ENCODE peak calls at places on chromosomes 16 and 17, in four cellular contexts. B, T, O and E are unnamed samples.

GRCh38 chr17:28986714-28987367 is 19.0 kb downstream of the SEZ6 start:
- DNase-seq in B (no peak), T (no peak), O (no peak), E (no peak)

GRCh38 chr16:72961115-72961832 is 86.7 kb downstream of the ZFHX3 start:
- DNase-seq in B (no peak), T (peak; percentile 30), O (no peak), E (peak; percentile 73)

GRCh38 chr17:77875051-77875780 is 83.3 kb upstream of the TNRC6C start:
- DNase-seq in B (no peak), T (peak; percentile 44), O (no peak), E (no peak)

GRCh38 chr17:32960815-32961214 is 30.8 kb upstream of the SPACA3 start:
- DNase-seq in B (no peak), T (no peak), O (no peak), E (no peak)

GRCh38 chr16:54630284-54630967 is 300.2 kb upstream of the IRX5 start:
- DNase-seq in B (no peak), T (no peak), O (no peak), E (no peak)

GRCh38 chr17:77613181-77613580 is 345.3 kb upstream of the TNRC6C start:
- DNase-seq in B (no peak), T (no peak), O (no peak), E (peak; percentile 23)

GRCh38 chr17:1592751-1593629 is 30.4 kb upstream of the PITPNA start:
- DNase-seq in B (peak; percentile 41), T (no peak), O (no peak), E (no peak)

GRCh38 chr16:19979638-19980037 is 94.1 kb downstream of the GPR139 start:
- DNase-seq in B (no peak), T (no peak), O (no peak), E (no peak)

GRCh38 chr16:53911506-53911905 is 207.6 kb downstream of the FTO start:
- DNase-seq in B (no peak), T (no peak), O (no peak), E (no peak)

GRCh38 chr17:17729620-17730249 is 48.5 kb downstream of the RAI1 start:
- DNase-seq in B (peak; percentile 30), T (no peak), O (peak; percentile 50), E (peak; percentile 92)

DNA sequence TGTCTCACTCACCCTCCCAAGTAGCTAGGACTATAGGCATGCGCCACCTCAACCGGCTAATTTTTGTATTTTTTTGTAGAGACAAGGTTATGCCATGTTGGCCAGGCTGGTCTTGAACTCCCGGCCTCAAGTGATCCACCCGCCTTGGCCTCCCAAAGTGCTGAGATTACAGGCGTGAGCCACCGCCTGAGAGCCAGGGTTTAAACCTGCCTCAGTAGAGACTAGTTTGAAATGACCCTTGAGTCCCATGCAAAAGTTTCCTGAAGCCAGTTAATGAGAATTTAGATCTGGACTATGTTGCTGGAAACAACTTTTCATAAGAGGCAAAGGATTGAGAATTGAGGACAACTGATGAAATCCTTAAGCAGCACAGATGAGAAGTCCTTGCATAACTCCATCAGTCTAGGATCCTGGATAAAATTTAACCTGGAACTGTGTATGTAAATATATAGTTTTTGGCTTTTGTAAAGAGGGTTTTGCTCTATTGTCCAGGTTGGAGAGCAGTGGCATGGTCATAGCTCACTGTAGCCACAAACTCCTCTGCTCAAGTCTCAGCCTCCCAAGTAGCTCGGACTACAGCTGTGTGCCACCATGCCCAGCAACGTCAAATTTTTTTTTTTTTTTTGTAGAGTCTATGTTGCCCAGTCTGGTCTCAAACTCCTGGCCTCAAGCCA is 43.2 kb downstream of the CYB5B start:
- DNase-seq in B (peak; percentile 52), T (no peak), O (no peak), E (no peak)
- H3K27ac ChIP-seq in B (peak overlapping the region; percentile 82), T (no peak overlapping the region), O (no peak overlapping the region), E (no peak overlapping the region)

DNA sequence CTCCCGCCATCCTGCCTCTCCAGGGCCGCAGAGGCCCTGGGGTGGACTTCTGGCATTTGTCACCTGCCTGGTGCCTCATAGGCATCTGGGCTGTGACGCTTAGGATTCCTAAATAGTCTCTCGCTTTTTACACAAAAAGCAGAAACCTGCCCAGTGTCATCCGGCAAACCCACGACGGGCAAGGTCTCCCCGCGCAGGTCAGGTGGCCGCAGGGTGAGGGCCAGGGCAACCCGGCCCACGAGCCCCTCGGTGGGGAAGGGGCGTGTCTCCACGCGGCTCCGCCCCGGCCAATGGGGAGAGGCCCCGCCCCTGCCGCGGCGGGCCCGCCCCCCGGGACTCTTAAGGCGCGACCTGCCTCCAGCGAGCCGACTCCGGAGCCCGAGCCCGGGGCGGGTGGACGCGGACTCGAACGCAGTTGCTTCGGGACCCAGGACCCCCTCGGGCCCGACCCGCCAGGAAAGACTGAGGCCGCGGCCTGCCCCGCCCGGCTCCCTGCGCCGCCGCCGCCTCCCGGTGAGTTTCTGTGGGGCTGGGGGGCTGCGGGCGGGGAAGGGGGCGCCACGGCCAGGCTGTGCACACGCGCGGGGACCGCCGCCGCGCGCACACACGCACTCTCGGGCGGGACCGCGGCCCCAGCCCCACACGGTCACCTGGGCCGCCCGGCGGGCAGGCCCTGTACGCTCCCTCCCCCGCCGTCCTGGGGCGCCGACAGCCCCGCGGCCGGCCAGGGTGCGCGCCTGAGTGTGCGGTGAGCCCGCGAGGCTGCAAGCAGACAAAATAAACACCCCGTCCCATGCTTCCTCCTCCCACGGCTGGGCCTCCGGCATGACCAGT is at the start of gene VASN:
- DNase-seq in B (peak; percentile 59), T (peak; percentile 75), O (peak; percentile 82), E (peak; percentile 81)
- TF ChIP-seq POLR2A in B (peak; percentile 99), T (peak; percentile 99), O (peak; percentile 94), E (peak; percentile 98)

GRCh38 chr16:35011-35775 is 18.2 kb downstream of the POLR3K start:
- DNase-seq in B (no peak), T (no peak), O (no peak), E (no peak)
- H3K4me1 ChIP-seq in B (peaks cover 13% of the 10 kb centered on the region), T (peaks cover 1% of the 10 kb centered on the region), O (no peaks in the 10 kb centered on the region), E (no peaks in the 10 kb centered on the region)

DNA sequence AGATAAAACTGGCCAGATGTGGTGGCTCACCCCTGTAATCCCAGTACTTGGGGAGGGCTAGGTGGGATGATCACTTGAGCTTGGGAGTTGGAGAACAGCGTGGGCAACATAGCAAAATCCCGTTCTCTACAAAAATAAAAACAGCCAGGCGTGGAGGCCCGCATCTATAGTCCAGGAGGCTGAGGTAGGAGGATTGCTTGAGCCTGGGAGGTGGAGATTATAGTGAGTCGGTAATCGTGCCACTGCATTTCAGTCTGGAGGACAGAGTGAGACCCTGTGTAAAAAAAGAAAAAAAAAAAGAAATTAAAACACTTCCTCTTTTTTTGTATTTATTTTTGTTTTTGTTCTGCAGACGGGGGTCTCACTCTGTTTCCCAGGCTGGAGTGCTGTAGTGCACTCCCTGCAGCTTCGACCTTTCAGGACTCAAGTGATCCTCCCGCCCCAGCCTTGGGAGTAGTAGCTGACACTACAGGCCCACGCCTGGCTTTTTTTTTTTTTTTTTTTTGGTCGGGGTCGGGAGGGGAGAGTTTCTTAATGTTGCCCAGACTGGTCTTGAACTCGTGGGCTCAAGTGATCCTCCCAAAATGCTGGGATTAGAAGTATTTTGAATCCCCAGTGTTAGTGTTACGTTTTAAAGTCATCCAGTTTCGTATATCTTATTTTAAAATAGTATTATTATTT is 1.5 kb downstream of the IST1 start:
- DNase-seq in B (no peak), T (no peak), O (no peak), E (no peak)
- H3K27ac ChIP-seq in B (peak overlapping the region; percentile 95), T (peak overlapping the region; percentile 9), O (no peak overlapping the region), E (peak overlapping the region; percentile 98)

DNA sequence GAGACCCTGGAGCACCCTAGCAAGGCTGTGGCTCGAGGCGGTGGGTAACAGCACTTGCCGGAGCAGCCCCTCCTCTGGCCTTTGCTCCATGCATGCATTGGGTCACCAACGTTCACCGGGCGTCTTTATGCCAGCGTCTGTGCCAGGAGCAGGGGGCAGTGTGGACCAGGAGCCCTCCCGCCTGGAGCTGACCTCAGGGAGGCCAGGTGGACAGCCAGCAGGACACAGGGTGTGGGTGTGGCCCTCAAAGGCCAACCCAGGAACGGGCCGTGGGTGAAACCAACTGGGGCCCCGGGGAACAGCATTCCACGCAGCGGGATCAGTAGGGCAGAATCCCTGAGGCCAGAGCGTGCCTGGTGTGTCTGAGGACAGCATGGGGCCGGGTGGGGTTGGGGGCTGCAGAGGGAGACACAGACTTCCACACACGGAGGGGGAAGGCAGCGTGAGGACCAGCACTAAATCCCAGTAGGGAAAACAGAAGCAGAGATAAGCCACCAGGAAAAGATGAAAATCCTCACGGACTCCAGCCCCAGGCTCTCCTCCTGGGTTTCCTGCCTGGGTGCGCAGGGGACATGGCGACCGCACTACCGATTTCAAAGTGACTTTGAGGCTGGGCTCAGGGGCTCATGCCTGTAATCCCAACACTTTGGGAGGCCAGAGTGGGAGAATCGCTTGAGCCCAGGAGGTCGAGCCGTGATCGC is 2.9 kb upstream of the CD7 start:
- DNase-seq in B (no peak), T (no peak), O (no peak), E (no peak)
- TF ChIP-seq POLR2A in B (no peak), T (no peak), O (no peak), E (no peak)

DNA sequence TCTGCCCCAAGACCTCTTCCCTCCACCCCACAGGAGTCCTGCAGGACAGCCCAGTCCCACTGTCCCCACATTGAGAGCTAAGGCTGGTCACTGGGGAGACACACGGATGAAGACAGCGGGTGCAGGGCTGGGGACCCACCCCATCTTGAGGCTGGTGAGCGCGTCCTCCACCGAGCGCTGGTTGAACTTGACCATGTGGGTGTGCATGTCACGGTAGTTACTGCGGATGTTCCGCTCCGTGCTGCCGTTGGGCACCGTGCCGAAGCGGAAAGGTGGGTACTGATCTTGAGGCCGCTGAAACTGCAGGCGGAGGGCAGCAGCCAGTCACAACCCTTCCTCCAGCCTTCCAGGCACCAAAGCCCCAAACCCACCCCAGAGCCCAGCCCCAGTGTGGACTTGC is 13.1 kb downstream of the GRIN2C start:
- DNase-seq in B (no peak), T (no peak), O (no peak), E (no peak)
- H3K4me1 ChIP-seq in B (peaks cover 7% of the 10 kb centered on the region), T (peaks cover 3% of the 10 kb centered on the region), O (peaks cover 9% of the 10 kb centered on the region), E (peaks cover 28% of the 10 kb centered on the region)

GRCh38 chr17:59038734-59039133 is 67.9 kb downstream of the TRIM37 start:
- DNase-seq in B (no peak), T (peak; percentile 88), O (no peak), E (no peak)
- H3K27ac ChIP-seq in B (no peak overlapping the region), T (peak overlapping the region; percentile 33), O (no peak overlapping the region), E (no peak overlapping the region)

GRCh38 chr17:39670746-39671145 is 2.5 kb downstream of the PNMT start:
- DNase-seq in B (no peak), T (no peak), O (no peak), E (no peak)

GRCh38 chr17:39672522-39673334 is 4.5 kb downstream of the PNMT start:
- DNase-seq in B (no peak), T (no peak), O (no peak), E (no peak)

GRCh38 chr17:39668141-39668924 is at the start of gene PNMT:
- DNase-seq in B (peak; percentile 56), T (peak; percentile 39), O (peak; percentile 74), E (peak; percentile 75)

GRCh38 chr17:39671651-39672521 is 3.6 kb downstream of the PNMT start:
- DNase-seq in B (peak; percentile 67), T (peak; percentile 27), O (peak; percentile 37), E (peak; percentile 80)

DNA sequence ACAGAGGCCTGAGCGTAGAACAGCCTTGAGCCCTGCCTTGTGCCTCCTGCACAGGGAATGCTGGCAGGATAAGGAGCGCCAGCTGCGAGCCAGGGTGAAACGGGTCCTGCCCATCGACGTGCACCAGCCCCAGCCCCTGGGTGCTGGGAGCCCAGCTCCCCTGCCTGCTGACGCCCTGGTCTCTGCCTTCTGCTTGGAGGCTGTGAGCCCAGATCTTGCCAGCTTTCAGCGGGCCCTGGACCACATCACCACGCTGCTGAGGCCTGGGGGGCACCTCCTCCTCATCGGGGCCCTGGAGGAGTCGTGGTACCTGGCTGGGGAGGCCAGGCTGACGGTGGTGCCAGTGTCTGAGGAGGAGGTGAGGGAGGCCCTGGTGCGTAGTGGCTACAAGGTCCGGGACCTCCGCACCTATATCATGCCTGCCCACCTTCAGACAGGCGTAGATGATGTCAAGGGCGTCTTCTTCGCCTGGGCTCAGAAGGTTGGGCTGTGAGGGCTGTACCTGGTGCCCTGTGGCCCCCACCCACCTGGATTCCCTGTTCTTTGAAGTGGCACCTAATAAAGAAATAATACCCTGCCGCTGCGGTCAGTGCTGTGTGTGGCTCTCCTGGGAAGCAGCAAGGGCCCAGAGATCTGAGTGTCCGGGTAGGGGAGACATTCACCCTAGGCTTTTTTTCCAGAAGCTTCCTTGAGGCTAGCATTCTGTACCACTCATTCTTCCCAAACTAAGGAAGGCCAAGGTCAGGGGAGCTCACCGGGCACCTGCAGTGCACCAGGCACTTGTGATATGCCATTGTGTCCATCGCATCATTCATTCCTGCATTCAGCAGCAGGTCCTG is 1.9 kb downstream of the PNMT start:
- DNase-seq in B (no peak), T (no peak), O (no peak), E (no peak)
- TF ChIP-seq POLR2A in B (no peak), T (no peak), O (no peak), E (no peak)